ENCODE peak calls at places on chromosomes 1 and 21, in eight cellular contexts. N is upper lobe of left lung, K is spleen, O is transverse colon, M is stomach, J is endothelial cell of umbilical vein, S is K562, D is sigmoid colon. Q is an unnamed sample.

GRCh38 chr1:113278777-113279176 is 111.5 kb upstream of the MAGI3 start:
- DNase-seq in N (no peak), O (no peak), S (no peak), J (no peak), M (no peak), K (no peak), D (no peak), Q (no peak)

GRCh38 chr1:226474443-226475111 is 66.7 kb upstream of the PARP1 start:
- DNase-seq in N (no peak), M (no peak), D (no peak), K (no peak), O (no peak), S (no peak), J (no peak), Q (no peak)

GRCh38 chr1:234940841-234941240 is 187.8 kb downstream of the TOMM20 start:
- DNase-seq in J (no peak), N (no peak), O (no peak), K (no peak), M (no peak), S (no peak), D (no peak), Q (peak; percentile 47)

GRCh38 chr1:202702088-202702487 is 8.2 kb downstream of the SYT2 start:
- DNase-seq in M (no peak), D (no peak), S (no peak), O (no peak), K (peak; percentile 48), J (no peak), N (no peak), Q (no peak)

GRCh38 chr21:23694396-23694795 is 1912.9 kb downstream of the MRPL39 start:
- DNase-seq in S (no peak), O (no peak), D (no peak), K (no peak), J (no peak), M (no peak), N (no peak), Q (no peak)

GRCh38 chr1:2867087-2867425 is 65.6 kb upstream of the TTC34 start:
- DNase-seq in K (no peak), O (no peak), M (no peak), S (no peak), J (no peak), N (peak; percentile 71), D (no peak), Q (no peak)

GRCh38 chr21:45523411-45524101 is 18.7 kb downstream of the SLC19A1 start:
- DNase-seq in S (no peak), O (peak; percentile 6), D (peak; percentile 54), J (no peak), M (peak; percentile 24), K (peak; percentile 69), N (peak; percentile 82), Q (peak; percentile 54)

GRCh38 chr1:202343652-202344349 is 2.1 kb upstream of the UBE2T start:
- DNase-seq in D (no peak), O (no peak), K (no peak), M (no peak), N (no peak), J (peak; percentile 40), S (peak; percentile 69), Q (no peak)

GRCh38 chr1:70945266-70945665 is 102.3 kb downstream of the PTGER3 start:
- DNase-seq in J (no peak), K (no peak), O (no peak), N (no peak), D (no peak), M (peak; percentile 38), S (no peak), Q (no peak)

GRCh38 chr1:69967245-69967766 is 238.1 kb downstream of the LRRC40 start:
- DNase-seq in S (no peak), N (no peak), J (no peak), D (no peak), K (no peak), O (no peak), M (no peak), Q (no peak)

GRCh38 chr1:57060451-57060850 is 94.6 kb upstream of the C8B start:
- DNase-seq in D (no peak), O (no peak), M (no peak), J (no peak), N (no peak), K (no peak), S (no peak), Q (no peak)

GRCh38 chr1:202349263-202349928 is 897 bp downstream of the PPP1R12B start:
- DNase-seq in O (peak; percentile 12), M (no peak), J (peak; percentile 81), S (peak; percentile 81), K (no peak), D (no peak), N (no peak), Q (no peak)

GRCh38 chr1:156920233-156921052 is at the start of gene LRRC71:
- DNase-seq in K (peak; percentile 87), M (peak; percentile 78), D (peak; percentile 85), S (peak; percentile 94), N (peak; percentile 97), O (peak; percentile 79), J (peak; percentile 77), Q (no peak)
- H3K4me3 ChIP-seq in K (no peak within 1 kb of the TSS), M (peak within 1 kb of the TSS; percentile 1), D (peak within 1 kb of the TSS; percentile 29), S (peak within 1 kb of the TSS; percentile 15), N (no peak within 1 kb of the TSS), O (no peak within 1 kb of the TSS), J (no peak within 1 kb of the TSS), Q (peak within 1 kb of the TSS; percentile 25)

GRCh38 chr1:6624712-6625578 is at the start of gene THAP3:
- DNase-seq in N (peak; percentile 98), O (peak; percentile 92), M (peak; percentile 87), J (peak; percentile 82), D (peak; percentile 95), K (peak; percentile 98), S (peak; percentile 93), Q (peak; percentile 95)
- TF ChIP-seq POLR2AphosphoS5 in N (no peak), O (peak; percentile 69), M (no peak), J (peak; percentile 47), D (peak; percentile 66), K (peak; percentile 84), S (peak; percentile 65), Q (no peak)

DNA sequence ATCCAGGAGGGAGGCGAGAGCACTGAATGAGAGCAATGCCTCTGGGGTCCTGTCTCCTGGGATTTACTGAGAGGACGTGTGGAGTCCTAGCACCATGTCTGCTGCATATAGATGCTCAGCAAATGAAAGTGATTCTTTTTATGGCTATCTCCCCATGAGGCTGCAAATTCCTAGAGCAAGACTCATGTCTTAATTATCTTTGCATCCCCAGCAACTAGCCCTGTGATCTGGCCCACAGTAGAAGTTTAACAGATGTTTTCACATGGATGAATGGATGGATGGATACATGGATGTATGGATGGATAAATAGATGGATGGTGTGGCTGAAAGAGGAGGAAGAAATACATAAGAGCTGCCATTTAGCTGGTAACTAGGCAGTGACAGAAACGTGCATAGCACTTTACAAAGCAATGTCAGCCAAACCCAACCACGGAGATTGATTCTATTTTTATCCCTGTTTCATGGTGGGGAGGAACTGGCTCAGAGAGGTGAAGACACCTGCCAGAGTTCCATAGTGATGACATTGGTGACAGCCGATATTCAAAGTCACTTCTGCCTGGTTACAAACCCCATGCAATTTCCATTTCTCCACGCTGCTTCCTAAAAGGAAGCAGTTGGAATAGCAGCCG is 32.7 kb upstream of the ZBTB40 start:
- DNase-seq in S (no peak), M (no peak), O (no peak), K (no peak), J (no peak), N (no peak), D (no peak), Q (no peak)
- TF ChIP-seq POLR2A in S (no peak), M (no peak), O (no peak), K (no peak), J (no peak), N (no peak), D (no peak), Q (no peak)

GRCh38 chr1:222079546-222079945 is 337.7 kb upstream of the DUSP10 start:
- DNase-seq in N (no peak), D (no peak), S (no peak), J (no peak), K (no peak), M (no peak), O (no peak), Q (no peak)
- H3K4me3 ChIP-seq in N (no peak overlapping the region), D (no peak overlapping the region), S (no peak overlapping the region), J (no peak overlapping the region), K (no peak overlapping the region), M (no peak overlapping the region), O (no peak overlapping the region), Q (no peak overlapping the region)

GRCh38 chr1:61746768-61747167 is 4.5 kb downstream of the PATJ start:
- DNase-seq in N (no peak), M (no peak), D (no peak), S (peak; percentile 9), O (no peak), J (no peak), K (no peak), Q (no peak)

GRCh38 chr1:61742620-61743431 is 546 bp downstream of the PATJ start:
- DNase-seq in O (peak; percentile 42), N (peak; percentile 94), D (peak; percentile 70), J (peak; percentile 49), K (peak; percentile 83), S (no peak), M (peak; percentile 34), Q (peak; percentile 71)

GRCh38 chr1:61743716-61744620 is 1.7 kb downstream of the PATJ start:
- DNase-seq in N (no peak), K (no peak), M (no peak), J (no peak), D (peak; percentile 47), O (no peak), S (no peak), Q (no peak)

GRCh38 chr1:61743432-61743705 is 1.1 kb downstream of the PATJ start:
- DNase-seq in N (no peak), D (peak; percentile 34), O (no peak), M (no peak), J (no peak), S (no peak), K (no peak), Q (no peak)

DNA sequence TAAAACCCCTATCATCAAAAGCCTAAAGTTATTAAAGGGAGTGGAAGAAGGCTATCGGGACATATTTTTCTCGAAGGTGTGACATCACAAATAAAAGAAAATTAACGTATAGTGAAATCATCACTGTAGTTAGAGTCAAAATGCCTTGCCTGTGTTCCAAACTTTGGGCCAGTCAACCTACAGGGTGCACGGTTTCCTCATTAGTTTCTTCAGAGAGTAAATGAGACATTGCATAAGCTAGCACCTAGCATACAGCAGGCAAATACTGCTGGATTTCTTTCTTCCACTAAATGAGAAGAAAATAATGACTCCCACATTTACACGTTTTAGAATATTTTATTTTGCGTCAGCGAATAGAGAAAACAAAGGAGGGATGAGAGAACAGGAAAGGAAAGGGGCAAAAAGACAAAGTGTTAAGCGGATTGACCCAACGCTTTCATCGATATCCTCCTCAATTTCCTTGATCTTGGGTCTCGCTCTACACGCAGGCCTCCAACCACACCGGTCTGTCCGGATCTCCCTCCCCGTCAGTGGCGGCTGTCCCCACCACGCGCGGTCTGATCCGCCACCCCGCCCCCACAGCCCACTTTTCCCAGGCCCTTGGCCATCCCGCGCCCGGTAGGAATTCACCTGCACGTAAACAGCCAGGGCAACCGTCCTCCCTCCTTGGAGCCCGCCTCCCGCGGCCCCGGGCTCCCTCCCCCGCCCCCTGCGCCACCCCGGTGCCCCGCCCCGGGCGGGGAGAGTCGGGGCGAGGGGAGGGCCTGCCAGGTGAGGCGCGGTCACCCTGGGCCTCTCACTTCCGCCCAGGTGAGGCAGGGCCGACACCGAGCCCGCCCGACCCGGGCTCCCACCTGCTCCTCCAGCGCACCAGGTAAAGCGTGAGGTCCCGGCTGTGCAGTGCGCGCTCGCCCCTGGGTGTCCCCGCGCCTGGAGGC is at the start of gene PATJ:
- DNase-seq in O (peak; percentile 88), S (no peak), K (peak; percentile 90), D (peak; percentile 76), N (peak; percentile 94), J (peak; percentile 28), M (peak; percentile 87), Q (peak; percentile 87)
- TF ChIP-seq POLR2AphosphoS5 in O (peak; percentile 90), S (no peak), K (peak; percentile 9), D (no peak), N (peak; percentile 17), J (no peak), M (no peak), Q (no peak)

Q was measured in suprapubic skin.